ENCODE peak calls at places on chromosomes 1 and 21, in four cellular contexts. E is IMR-90, C is mesendoderm, W is H9. M is an unnamed sample.

GRCh38 chr1:68675336-68675735 is 178.5 kb upstream of the DEPDC1 start:
- DNase-seq in C (no peak), W (no peak), E (no peak), M (no peak)

GRCh38 chr1:117612517-117613248 is 6.8 kb downstream of the TENT5C start:
- DNase-seq in W (peak; percentile 6), E (peak; percentile 88), C (peak; percentile 42), M (no peak)

GRCh38 chr1:222167111-222167510 is 380.8 kb downstream of the HHIPL2 start:
- DNase-seq in E (peak; percentile 94), C (peak; percentile 60), W (peak; percentile 58), M (peak; percentile 74)

GRCh38 chr21:28826569-28826968 is 166.1 kb downstream of the LTN1 start:
- DNase-seq in E (no peak), C (no peak), W (no peak), M (no peak)

GRCh38 chr21:40902299-40902698 is 55.3 kb upstream of the DSCAM start:
- DNase-seq in E (no peak), C (no peak), W (no peak), M (no peak)

GRCh38 chr1:25744140-25744581 is 55.8 kb upstream of the SELENON start:
- DNase-seq in C (peak; percentile 85), E (peak; percentile 53), W (peak; percentile 74), M (peak; percentile 47)

GRCh38 chr1:226100436-226101347 is 38.2 kb downstream of the H3-3A start:
- DNase-seq in E (peak; percentile 81), W (no peak), C (no peak), M (no peak)

GRCh38 chr1:61056674-61057439 is 25.5 kb upstream of the NFIA start:
- DNase-seq in C (peak; percentile 7), W (no peak), E (peak; percentile 38), M (no peak)

GRCh38 chr1:233614173-233614742 is 352 bp downstream of the KCNK1 start:
- DNase-seq in E (peak; percentile 19), C (peak; percentile 85), W (peak; percentile 70), M (no peak)

GRCh38 chr1:246219508-246220030 is 287.5 kb downstream of the SMYD3 start:
- DNase-seq in W (peak; percentile 57), C (peak; percentile 41), E (no peak), M (no peak)

DNA sequence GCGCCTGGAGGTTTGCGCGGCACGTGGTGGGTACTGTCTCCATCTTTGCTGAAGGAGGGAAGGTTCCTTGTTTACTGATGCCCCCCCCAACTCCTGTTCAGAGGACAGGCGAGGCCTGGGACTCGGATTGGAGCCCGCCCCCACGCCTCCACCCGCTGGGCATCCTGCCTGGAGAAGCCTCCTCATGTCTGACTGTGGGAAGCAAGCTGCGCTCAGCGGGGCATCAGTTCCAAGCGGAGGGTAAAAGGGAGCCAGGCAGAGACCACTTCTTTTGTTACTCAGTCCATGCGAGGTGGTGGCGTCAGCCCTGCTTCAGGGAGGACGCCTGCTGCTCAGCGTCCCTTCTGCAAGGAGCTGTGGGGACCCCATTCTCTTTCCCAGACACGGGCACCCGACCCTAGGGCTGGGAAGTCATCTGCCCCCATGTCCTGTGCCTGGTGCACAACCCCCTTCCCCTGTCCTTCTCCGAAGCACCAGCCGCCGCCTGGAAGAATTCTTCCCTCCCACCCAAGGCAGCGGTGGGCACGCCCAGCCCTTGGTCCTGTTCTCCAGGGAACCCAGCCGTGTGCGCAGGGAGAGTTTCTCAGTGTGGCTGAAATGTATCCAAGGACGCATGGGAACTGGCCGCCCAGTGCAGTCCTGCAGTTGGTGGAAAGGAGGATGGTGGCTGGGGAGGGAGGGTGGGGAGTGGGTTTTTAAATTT is 414.0 kb downstream of the CAMTA1 start:
- DNase-seq in W (peak; percentile 47), E (no peak), C (no peak), M (no peak)
- H4K8ac ChIP-seq in W (no peak overlapping the region), E (no peak overlapping the region), C (no peak overlapping the region), M (no peak overlapping the region)

GRCh38 chr1:110408488-110408887 is 994 bp upstream of the LAMTOR5 start:
- DNase-seq in E (no peak), C (no peak), W (no peak), M (no peak)
- H4K8ac ChIP-seq in E (peak overlapping the region; percentile 98), C (no peak overlapping the region), W (no peak overlapping the region), M (no peak overlapping the region)

GRCh38 chr1:211511030-211511429 is 19.1 kb upstream of the RD3 start:
- DNase-seq in W (no peak), C (no peak), E (no peak), M (no peak)

GRCh38 chr1:211511947-211512346 is 20.0 kb upstream of the RD3 start:
- DNase-seq in W (no peak), C (no peak), E (peak; percentile 36), M (no peak)

GRCh38 chr1:211517006-211517405 is 25.0 kb upstream of the RD3 start:
- DNase-seq in E (no peak), C (peak; percentile 74), W (peak; percentile 74), M (no peak)

GRCh38 chr1:211515090-211516023 is 23.4 kb upstream of the RD3 start:
- DNase-seq in E (peak; percentile 38), W (peak; percentile 75), C (peak; percentile 83), M (no peak)

GRCh38 chr1:211514030-211514754 is 22.2 kb upstream of the RD3 start:
- DNase-seq in W (peak; percentile 94), C (peak; percentile 96), E (peak; percentile 84), M (peak; percentile 90)
- H4K8ac ChIP-seq in W (no peak overlapping the region), C (no peak overlapping the region), E (no peak overlapping the region), M (no peak overlapping the region)

GRCh38 chr21:43015906-43016540 is 41.7 kb downstream of the PKNOX1 start:
- DNase-seq in E (no peak), W (no peak), C (no peak), M (no peak)
- H4K8ac ChIP-seq in E (no peak overlapping the region), W (no peak overlapping the region), C (no peak overlapping the region), M (no peak overlapping the region)

GRCh38 chr1:214764502-214764901 is 161.5 kb downstream of the CENPF start:
- DNase-seq in E (no peak), W (peak; percentile 27), C (no peak), M (no peak)
- H4K8ac ChIP-seq in E (no peak overlapping the region), W (no peak overlapping the region), C (no peak overlapping the region), M (no peak overlapping the region)

GRCh38 chr1:15158506-15159165 is 5.1 kb downstream of the TMEM51 start:
- DNase-seq in C (no peak), E (peak; percentile 98), W (no peak), M (no peak)

GRCh38 chr1:15155760-15156743 is 2.5 kb downstream of the TMEM51 start:
- DNase-seq in C (no peak), E (no peak), W (no peak), M (no peak)

GRCh38 chr1:15155191-15155590 is 1.6 kb downstream of the TMEM51 start:
- DNase-seq in C (no peak), E (no peak), W (no peak), M (no peak)

GRCh38 chr1:15157524-15158399 is 4.2 kb downstream of the TMEM51 start:
- DNase-seq in E (no peak), W (no peak), C (no peak), M (no peak)

GRCh38 chr1:15156807-15157380 is 3.3 kb downstream of the TMEM51 start:
- DNase-seq in E (no peak), W (peak; percentile 63), C (no peak), M (no peak)
- H4K8ac ChIP-seq in E (peak overlapping the region; percentile 85), W (no peak overlapping the region), C (no peak overlapping the region), M (no peak overlapping the region)

GRCh38 chr1:14499312-14500040 is 99.0 kb upstream of the KAZN start:
- DNase-seq in C (no peak), W (no peak), E (no peak), M (no peak)

GRCh38 chr1:14500912-14501311 is 97.6 kb upstream of the KAZN start:
- DNase-seq in W (no peak), C (no peak), E (no peak), M (no peak)

GRCh38 chr1:14494931-14495330 is 103.6 kb upstream of the KAZN start:
- DNase-seq in W (no peak), C (no peak), E (no peak), M (no peak)

GRCh38 chr1:14500041-14500440 is 98.4 kb upstream of the KAZN start:
- DNase-seq in C (no peak), E (no peak), W (no peak), M (no peak)

GRCh38 chr1:14498839-14499238 is 99.6 kb upstream of the KAZN start:
- DNase-seq in E (no peak), C (no peak), W (no peak), M (no peak)
- H4K8ac ChIP-seq in E (no peak overlapping the region), C (no peak overlapping the region), W (no peak overlapping the region), M (no peak overlapping the region)

M was measured in H1.